ENCODE peak calls at places on chromosomes 4 and X, in six cellular contexts. O is body of pancreas, G is BE2C, M is AG09319, F is bronchial epithelial cell, H is nephron progenitor cell. T is an unnamed sample.

GRCh38 chrX:25039036-25039435 is 23.3 kb upstream of the ARX start:
- DNase-seq in O (no peak), G (no peak), M (no peak), F (no peak), H (no peak), T (no peak)

GRCh38 chr4:19038231-19038630 is 1016.7 kb upstream of the LCORL start:
- DNase-seq in O (no peak), G (no peak), M (no peak), F (no peak), H (no peak), T (no peak)

GRCh38 chr4:186037692-186038658 is 31.0 kb upstream of the TLR3 start:
- DNase-seq in O (peak; percentile 76), G (peak; percentile 45), M (peak; percentile 59), F (peak; percentile 79), H (peak; percentile 45), T (peak; percentile 79)

GRCh38 chr4:148116264-148116663 is 325.9 kb downstream of the NR3C2 start:
- DNase-seq in O (no peak), G (no peak), M (peak; percentile 49), F (no peak), H (no peak), T (peak; percentile 65)

GRCh38 chrX:136021160-136021559 is 35.9 kb downstream of the SLC9A6 start:
- DNase-seq in O (no peak), G (no peak), M (no peak), F (no peak), H (no peak), T (no peak)

GRCh38 chr4:182600093-182600492 is 317.1 kb downstream of the DCTD start:
- DNase-seq in O (no peak), G (no peak), M (no peak), F (no peak), H (no peak), T (no peak)

GRCh38 chr4:94545296-94545695 is 93.6 kb downstream of the PDLIM5 start:
- DNase-seq in O (no peak), G (no peak), M (no peak), F (peak; percentile 27), H (no peak), T (no peak)

GRCh38 chr4:15682340-15682725 is 706 bp downstream of the FAM200B start:
- DNase-seq in O (no peak), G (no peak), M (no peak), F (peak; percentile 44), H (no peak), T (peak; percentile 37)

GRCh38 chr4:23889368-23889767 is 479 bp downstream of the PPARGC1A start:
- DNase-seq in O (no peak), G (no peak), M (no peak), F (no peak), H (no peak), T (no peak)
- TF ChIP-seq CTCF in O (no peak), G (no peak), M (no peak), F (no peak), H (no peak), T (no peak)

GRCh38 chr4:71526626-71527406 is 188.0 kb downstream of the SLC4A4 start:
- DNase-seq in O (no peak), G (no peak), M (no peak), F (peak; percentile 5), H (no peak), T (no peak)
- TF ChIP-seq CTCF in O (no peak), G (peak; percentile 15), M (no peak), F (peak; percentile 10), H (no peak), T (no peak)

GRCh38 chrX:16138108-16138427 is 14.7 kb downstream of the GRPR start:
- DNase-seq in O (no peak), G (peak; percentile 7), M (no peak), F (no peak), H (no peak), T (peak; percentile 12)

GRCh38 chrX:16140983-16141382 is 17.6 kb downstream of the GRPR start:
- DNase-seq in O (no peak), G (no peak), M (no peak), F (no peak), H (no peak), T (no peak)

GRCh38 chrX:16140448-16140847 is 17.1 kb downstream of the GRPR start:
- DNase-seq in O (no peak), G (no peak), M (no peak), F (no peak), H (no peak), T (no peak)

GRCh38 chrX:16136080-16136479 is 12.7 kb downstream of the GRPR start:
- DNase-seq in O (no peak), G (no peak), M (no peak), F (no peak), H (no peak), T (no peak)

GRCh38 chrX:16137416-16138107 is 14.2 kb downstream of the GRPR start:
- DNase-seq in O (no peak), G (no peak), M (no peak), F (no peak), H (no peak), T (no peak)
- TF ChIP-seq CTCF in O (no peak), G (no peak), M (no peak), F (no peak), H (no peak), T (no peak)

GRCh38 chr4:42401171-42401570 is 3.9 kb downstream of the SHISA3 start:
- DNase-seq in O (no peak), G (peak; percentile 37), M (no peak), F (peak; percentile 29), H (no peak), T (peak; percentile 50)
- TF ChIP-seq CTCF in O (peak; percentile 26), G (peak; percentile 61), M (no peak), F (peak; percentile 53), H (no peak), T (no peak)

DNA sequence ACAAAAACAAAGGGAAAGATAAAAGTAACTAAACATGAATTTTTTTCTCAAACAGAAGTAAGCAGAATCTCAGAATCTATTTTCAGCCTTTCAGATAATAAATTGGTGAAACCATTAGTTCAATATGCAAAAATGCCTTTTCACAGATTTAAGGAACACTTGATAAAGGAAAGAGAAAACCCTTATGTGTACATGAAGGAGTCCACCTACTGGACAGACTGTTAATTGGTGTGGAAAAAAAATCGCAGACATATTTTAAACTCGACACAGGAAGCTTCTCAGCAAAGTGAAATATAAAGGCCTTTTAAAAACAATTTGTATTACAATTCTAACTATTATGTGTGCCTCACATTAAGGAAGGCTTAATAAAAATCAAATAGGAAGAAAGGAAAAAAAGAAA is 22.3 kb downstream of the COX7B2 start:
- DNase-seq in O (no peak), G (no peak), M (no peak), F (peak; percentile 9), H (no peak), T (peak; percentile 29)
- TF ChIP-seq CTCF in O (no peak), G (peak; percentile 59), M (no peak), F (no peak), H (peak; percentile 28), T (peak; percentile 28)

DNA sequence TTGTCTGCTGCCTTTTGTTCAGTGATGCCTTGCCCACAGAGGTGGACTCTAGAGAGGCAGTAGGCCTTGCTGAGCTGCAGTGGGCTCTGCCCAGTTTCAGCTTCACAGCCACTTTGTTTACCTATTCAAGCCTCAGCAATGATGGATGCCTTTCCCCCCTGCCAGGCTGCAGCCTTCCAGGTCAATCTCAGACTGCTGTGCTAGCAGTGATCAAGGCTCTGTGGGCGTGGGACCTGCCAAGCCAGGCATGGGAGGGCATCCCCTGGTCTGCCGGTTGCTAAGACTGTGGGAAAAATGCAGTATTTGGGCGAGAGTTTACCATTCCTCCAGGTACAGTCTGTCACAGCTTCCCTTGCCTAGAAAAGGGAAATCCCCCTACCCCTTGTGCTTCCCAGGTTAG is 175.2 kb upstream of the PBDC1 start:
- DNase-seq in O (no peak), G (no peak), M (no peak), F (no peak), H (no peak), T (no peak)
- TF ChIP-seq CTCF in O (no peak), G (no peak), M (no peak), F (no peak), H (no peak), T (no peak)